ENCODE peak calls at places on chromosomes 3 and 15, in nine cellular contexts. S is sigmoid colon, P is body of pancreas, A is OCI-LY7, T is tibial artery, J is A549, G is esophagus squamous epithelium, F is spleen, K is cardiac muscle cell. W is an unnamed sample. For H3K4me1, the result is how much of the 10 kb centered on the place peaks cover.

GRCh38 chr3:123104550-123104949 is 37.7 kb downstream of the PDIA5 start:
- DNase-seq in S (no peak), P (no peak), A (no peak), T (no peak), J (peak), G (no peak), F (peak), K (peak), W (no peak)

GRCh38 chr3:12479919-12480425 is 4.3 kb upstream of the TSEN2 start:
- DNase-seq in S (no peak), P (no peak), A (peak), T (no peak), J (peak), G (no peak), F (no peak), K (peak), W (peak)

GRCh38 chr3:114393367-114394072 is 99.7 kb downstream of the TIGIT start:
- DNase-seq in S (no peak), P (no peak), A (no peak), T (no peak), J (no peak), G (no peak), F (no peak), K (no peak), W (no peak)

GRCh38 chr3:195240939-195241338 is 30.0 kb downstream of the XXYLT1 start:
- DNase-seq in S (peak), P (no peak), A (no peak), T (peak), J (no peak), G (no peak), F (no peak), K (no peak), W (no peak)

GRCh38 chr3:36763850-36764703 is at the start of gene DCLK3:
- DNase-seq in S (no peak), P (no peak), A (no peak), T (no peak), J (no peak), G (no peak), F (peak), K (peak), W (no peak)

GRCh38 chr15:52180196-52180835 is 10.9 kb downstream of the GNB5 start:
- DNase-seq in S (no peak), P (no peak), A (peak), T (no peak), J (no peak), G (no peak), F (peak), K (no peak), W (no peak)

GRCh38 chr15:64213646-64214045 is 50.8 kb upstream of the PPIB start:
- DNase-seq in S (no peak), P (no peak), A (no peak), T (no peak), J (no peak), G (no peak), F (no peak), K (no peak), W (no peak)

GRCh38 chr3:157531301-157531660 is 28.1 kb upstream of the VEPH1 start:
- DNase-seq in S (no peak), P (no peak), A (no peak), T (no peak), J (no peak), G (no peak), F (no peak), K (peak), W (no peak)

GRCh38 chr3:15535757-15536156 is 14.3 kb upstream of the COLQ start:
- DNase-seq in S (no peak), P (no peak), A (no peak), T (no peak), J (no peak), G (no peak), F (no peak), K (no peak), W (no peak)

GRCh38 chr3:176587089-176587488 is 610.2 kb downstream of the TBL1XR1 start:
- DNase-seq in S (no peak), P (no peak), A (no peak), T (no peak), J (no peak), G (no peak), F (no peak), K (peak), W (no peak)

DNA sequence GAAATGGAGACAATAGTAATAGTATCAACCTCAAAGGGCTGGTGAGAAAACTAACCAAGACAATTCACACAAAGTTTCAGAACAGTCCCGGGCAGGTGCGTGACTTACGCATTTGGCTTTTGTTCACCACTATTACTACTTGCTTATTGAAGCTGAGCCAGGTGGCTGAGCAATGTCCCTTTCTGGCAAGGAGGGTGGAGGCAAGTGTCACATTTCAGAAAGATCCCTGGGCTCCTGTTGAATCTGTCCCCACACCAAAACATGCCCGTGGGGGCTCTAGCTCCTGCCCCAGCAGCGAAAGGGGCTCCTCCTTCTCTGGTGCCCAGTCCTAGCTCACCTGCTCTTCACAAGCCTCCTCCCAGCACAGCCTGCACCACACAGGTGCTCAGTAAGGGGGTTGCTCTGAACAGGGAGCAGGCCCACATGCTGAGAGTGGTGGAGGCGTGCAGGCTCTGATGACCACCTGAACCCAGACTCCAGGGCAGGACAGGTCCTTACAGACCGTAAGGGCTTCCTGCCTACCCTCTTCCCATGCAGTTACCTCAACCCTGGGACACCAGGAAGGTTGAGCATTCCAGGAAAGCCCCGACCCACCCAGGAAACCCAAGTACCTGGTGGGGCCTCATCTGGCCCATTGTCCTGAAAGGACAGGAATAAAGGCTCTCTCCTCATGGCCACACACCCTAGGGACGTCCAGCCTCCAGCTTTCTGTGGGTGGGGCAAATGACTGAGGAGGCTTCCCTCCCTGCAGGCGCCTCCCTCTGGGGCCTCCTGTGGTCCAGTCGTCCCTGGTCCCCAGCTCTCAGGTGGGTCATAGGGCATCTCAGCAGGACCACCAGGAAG is 32.6 kb downstream of the SEMA7A start:
- DNase-seq in S (no peak), P (no peak), A (peak), T (no peak), J (no peak), G (no peak), F (no peak), K (no peak), W (no peak)
- H3K4me1 ChIP-seq in S (under half), P (under half), A (half or more), T (under half), J (under half), G (half or more), F (half or more), K (under half), W (under half)

GRCh38 chr3:107838196-107838595 is 252.6 kb downstream of the CD47 start:
- DNase-seq in S (no peak), P (no peak), A (no peak), T (no peak), J (no peak), G (no peak), F (no peak), K (no peak), W (no peak)

GRCh38 chr3:107829185-107829584 is 261.6 kb downstream of the CD47 start:
- DNase-seq in S (no peak), P (no peak), A (no peak), T (no peak), J (no peak), G (no peak), F (no peak), K (no peak), W (no peak)

GRCh38 chr3:107831590-107831989 is 259.2 kb downstream of the CD47 start:
- DNase-seq in S (no peak), P (no peak), A (no peak), T (no peak), J (no peak), G (no peak), F (no peak), K (no peak), W (no peak)

GRCh38 chr3:107833722-107834416 is 257.0 kb downstream of the CD47 start:
- DNase-seq in S (no peak), P (no peak), A (no peak), T (no peak), J (no peak), G (no peak), F (no peak), K (peak), W (no peak)

GRCh38 chr3:107833046-107833445 is 257.8 kb downstream of the CD47 start:
- DNase-seq in S (no peak), P (no peak), A (no peak), T (no peak), J (no peak), G (no peak), F (no peak), K (peak), W (no peak)
- TF ChIP-seq CTCF in S (no peak), P (no peak), A (no peak), T (no peak), J (no peak), G (no peak), F (no peak), K (no peak), W (no peak)

GRCh38 chr15:89815769-89816168 is 1.1 kb upstream of the ANPEP start:
- DNase-seq in S (no peak), P (no peak), A (no peak), T (no peak), J (no peak), G (no peak), F (no peak), K (no peak), W (no peak)

GRCh38 chr15:89814112-89814742 is 425 bp downstream of the ANPEP start:
- DNase-seq in S (no peak), P (no peak), A (no peak), T (no peak), J (no peak), G (no peak), F (peak), K (peak), W (peak)

GRCh38 chr15:89812847-89813320 is 1.8 kb downstream of the ANPEP start:
- DNase-seq in S (no peak), P (no peak), A (no peak), T (no peak), J (no peak), G (no peak), F (no peak), K (no peak), W (no peak)

GRCh38 chr15:89812126-89812846 is 2.4 kb downstream of the ANPEP start:
- DNase-seq in S (peak), P (peak), A (no peak), T (peak), J (no peak), G (no peak), F (no peak), K (peak), W (peak)

GRCh38 chr15:89813381-89814111 is 1.1 kb downstream of the ANPEP start:
- DNase-seq in S (no peak), P (no peak), A (no peak), T (no peak), J (no peak), G (no peak), F (no peak), K (no peak), W (no peak)
- H3K4me3 ChIP-seq in S (peak), P (no peak), A (no peak), T (peak), J (no peak), G (peak), F (peak), K (no peak), W (peak)

GRCh38 chr3:196643761-196644160 is 4.3 kb downstream of the NRROS start:
- DNase-seq in S (no peak), P (no peak), A (no peak), T (no peak), J (no peak), G (no peak), F (no peak), K (no peak), W (no peak)
- H3K4me1 ChIP-seq in S (under half), P (under half), A (half or more), T (under half), J (under half), G (under half), F (under half), K (under half), W (under half)

DNA sequence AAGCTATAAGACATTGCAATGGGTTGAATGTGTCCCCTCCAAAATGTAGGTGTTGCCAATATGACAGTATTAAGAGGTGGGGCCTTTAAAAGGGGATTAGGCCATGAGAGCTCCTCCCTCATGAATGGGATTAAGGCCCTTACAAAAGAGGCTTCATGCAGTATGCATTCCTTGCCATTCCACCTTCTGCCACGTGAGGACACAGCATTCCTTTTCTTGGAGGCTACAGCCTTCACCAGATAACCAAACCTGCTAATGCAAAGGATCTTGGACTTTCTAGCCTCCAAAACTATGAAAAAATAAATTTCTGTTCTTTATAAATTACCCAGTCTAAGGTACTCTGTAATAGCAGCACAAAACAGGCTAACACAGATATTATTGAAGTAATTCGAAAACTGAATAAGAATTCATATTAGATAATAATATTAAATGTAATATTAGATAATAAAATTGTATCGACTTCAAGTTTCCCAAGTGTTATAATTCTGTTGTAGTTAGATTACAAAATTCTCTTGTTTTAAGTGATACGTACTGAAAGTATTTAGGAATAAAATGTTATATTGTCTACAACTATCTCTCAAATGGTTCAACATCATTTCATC is 29.4 kb upstream of the ATP8B4 start:
- DNase-seq in S (no peak), P (no peak), A (peak), T (no peak), J (no peak), G (no peak), F (no peak), K (peak), W (no peak)
- TF ChIP-seq CTCF in S (no peak), P (no peak), A (peak), T (no peak), J (peak), G (no peak), F (no peak), K (peak), W (no peak)

GRCh38 chr3:8529197-8529637 is 27.6 kb downstream of the LMCD1 start:
- DNase-seq in S (no peak), P (peak), A (no peak), T (peak), J (no peak), G (no peak), F (no peak), K (peak), W (no peak)
- H3K4me3 ChIP-seq in S (no peak), P (no peak), A (no peak), T (no peak), J (no peak), G (no peak), F (no peak), K (no peak), W (no peak)

DNA sequence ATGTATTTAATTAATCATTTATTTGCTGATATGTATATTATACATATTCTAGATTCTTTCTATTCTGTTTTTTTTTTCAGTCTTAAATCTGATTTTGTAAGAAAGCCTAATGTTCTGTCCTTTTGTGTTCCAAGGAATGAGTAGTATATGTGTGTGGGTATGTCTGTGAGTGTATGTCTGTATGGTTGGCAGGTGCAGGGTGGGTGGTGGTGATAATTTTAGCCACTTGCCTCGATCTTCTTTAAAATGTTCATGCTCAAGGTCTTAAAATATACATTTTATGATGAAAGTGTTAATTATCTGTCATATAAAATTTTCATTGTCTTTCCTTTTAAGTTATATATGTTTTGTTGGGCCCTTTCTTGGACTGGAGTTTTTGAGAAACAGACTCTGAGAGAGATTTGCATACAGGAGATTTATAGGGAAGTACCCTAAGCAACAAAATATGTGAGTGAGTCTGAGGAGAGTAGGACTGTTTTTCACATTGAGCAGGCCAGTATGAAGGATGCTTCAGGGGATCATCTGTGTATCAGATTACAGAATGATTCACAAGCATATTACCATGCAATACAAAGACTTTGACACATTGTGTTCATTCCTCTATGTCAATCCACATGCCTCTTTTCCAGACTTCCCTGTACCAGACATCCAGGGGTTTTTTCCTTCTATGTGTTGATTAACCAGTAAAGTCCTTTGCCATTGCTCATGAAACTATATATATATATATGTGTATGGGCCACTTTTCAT is 211.0 kb upstream of the DPPA4 start:
- DNase-seq in S (no peak), P (no peak), A (no peak), T (no peak), J (no peak), G (no peak), F (no peak), K (no peak), W (no peak)
- H3K4me1 ChIP-seq in S (under half), P (under half), A (under half), T (under half), J (under half), G (under half), F (under half), K (under half), W (under half)

GRCh38 chr3:168062679-168063078 is 33.0 kb downstream of the GOLIM4 start:
- DNase-seq in S (no peak), P (no peak), A (no peak), T (no peak), J (no peak), G (no peak), F (no peak), K (no peak), W (no peak)

GRCh38 chr3:168063122-168063521 is 32.6 kb downstream of the GOLIM4 start:
- DNase-seq in S (no peak), P (no peak), A (no peak), T (no peak), J (no peak), G (no peak), F (no peak), K (no peak), W (no peak)

GRCh38 chr3:168058482-168058881 is 37.2 kb downstream of the GOLIM4 start:
- DNase-seq in S (no peak), P (no peak), A (no peak), T (no peak), J (no peak), G (no peak), F (no peak), K (no peak), W (no peak)

GRCh38 chr3:168060317-168060716 is 35.4 kb downstream of the GOLIM4 start:
- DNase-seq in S (no peak), P (no peak), A (no peak), T (no peak), J (no peak), G (no peak), F (no peak), K (no peak), W (no peak)

DNA sequence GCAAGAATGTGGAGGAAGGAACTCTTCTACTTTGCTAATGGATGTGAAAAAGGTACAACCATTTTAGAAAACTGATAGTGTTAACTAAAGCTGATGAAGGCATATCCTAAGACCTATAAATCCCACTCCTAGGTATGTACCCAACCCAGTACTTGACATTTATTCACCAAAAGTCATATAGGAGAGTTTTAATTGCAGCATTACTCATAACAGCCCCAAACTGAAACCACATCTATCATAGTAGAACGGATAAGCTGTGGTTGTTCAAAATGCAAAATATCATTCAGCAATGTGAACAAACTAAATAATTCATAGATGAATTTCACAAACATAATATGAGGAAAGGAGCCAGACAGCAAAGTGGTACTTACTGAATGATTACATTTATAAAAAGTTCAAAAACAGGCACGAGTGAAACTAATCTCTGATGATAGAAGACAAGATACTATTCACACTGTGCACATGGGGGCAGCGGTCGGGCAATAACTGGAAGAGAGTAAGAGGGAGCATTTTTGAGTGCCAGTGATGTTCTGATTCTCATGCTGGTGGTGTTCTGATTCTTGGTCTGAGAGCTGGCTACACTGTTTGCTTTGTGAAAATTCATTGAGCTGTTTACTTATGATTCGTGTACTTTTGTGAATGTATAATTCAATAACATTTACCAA is 34.3 kb downstream of the GOLIM4 start:
- DNase-seq in S (no peak), P (no peak), A (peak), T (no peak), J (no peak), G (no peak), F (no peak), K (no peak), W (no peak)
- TF ChIP-seq CTCF in S (no peak), P (no peak), A (peak), T (no peak), J (no peak), G (no peak), F (no peak), K (no peak), W (no peak)

GRCh38 chr3:177776656-177777055 is 579.4 kb upstream of the TBL1XR1 start:
- DNase-seq in S (no peak), P (peak), A (no peak), T (peak), J (no peak), G (no peak), F (no peak), K (peak), W (no peak)

GRCh38 chr3:177781686-177782161 is 584.4 kb upstream of the TBL1XR1 start:
- DNase-seq in S (peak), P (no peak), A (no peak), T (peak), J (no peak), G (no peak), F (no peak), K (peak), W (peak)

GRCh38 chr3:177783338-177783737 is 586.1 kb upstream of the TBL1XR1 start:
- DNase-seq in S (no peak), P (no peak), A (no peak), T (no peak), J (no peak), G (no peak), F (no peak), K (no peak), W (no peak)

GRCh38 chr3:177777699-177778098 is 580.4 kb upstream of the TBL1XR1 start:
- DNase-seq in S (no peak), P (peak), A (peak), T (peak), J (peak), G (no peak), F (peak), K (peak), W (peak)

DNA sequence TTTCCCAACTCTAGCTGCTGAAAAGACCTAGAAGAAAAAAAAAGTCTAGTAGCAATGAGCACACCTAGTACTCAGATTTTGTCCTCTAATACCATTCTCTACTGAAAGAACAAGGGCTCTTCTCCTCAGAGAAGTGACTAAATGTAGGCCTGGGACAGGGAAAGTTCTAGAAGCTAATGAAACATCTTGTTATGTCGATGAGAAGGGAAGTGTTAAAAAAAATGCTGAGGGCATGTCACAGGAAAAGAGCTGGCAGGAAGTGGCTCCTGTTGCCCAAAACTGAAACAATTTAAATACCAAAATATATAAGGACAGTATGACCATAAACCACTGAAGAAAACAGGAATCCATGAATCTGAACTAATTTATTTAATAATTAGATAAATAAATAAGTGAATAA is 581.4 kb upstream of the TBL1XR1 start:
- DNase-seq in S (no peak), P (no peak), A (no peak), T (no peak), J (no peak), G (no peak), F (no peak), K (no peak), W (no peak)
- H3K4me3 ChIP-seq in S (no peak), P (no peak), A (no peak), T (no peak), J (no peak), G (no peak), F (no peak), K (no peak), W (no peak)

GRCh38 chr3:48596676-48597407 is 1.7 kb upstream of the COL7A1 start:
- DNase-seq in S (no peak), P (no peak), A (no peak), T (no peak), J (no peak), G (no peak), F (no peak), K (no peak), W (no peak)
- H3K4me1 ChIP-seq in S (under half), P (under half), A (under half), T (half or more), J (half or more), G (half or more), F (under half), K (under half), W (half or more)